ENCODE peak calls at places on chromosomes 13 and 19, in six cellular contexts. C is NCI-H1417; H is NCI-H1105; I is CD4-positive, CD25-positive, alpha-beta regulatory T cell; X is WTC11; U is NCI-H526. N is an unnamed sample.

GRCh38 chr13:41985788-41986508 is 25.0 kb upstream of the VWA8 start:
- DNase-seq in U (no peak), C (no peak), I (no peak), X (no peak), H (no peak), N (no peak)

GRCh38 chr19:15147090-15147489 is 39.9 kb downstream of the SYDE1 start:
- DNase-seq in U (no peak), X (no peak), I (no peak), H (no peak), C (no peak), N (no peak)

GRCh38 chr13:43663474-43664090 is 123.2 kb downstream of the ENOX1 start:
- DNase-seq in X (no peak), I (no peak), C (no peak), H (no peak), U (no peak), N (no peak)

GRCh38 chr19:30664358-30665058 is 292.3 kb downstream of the ZNF536 start:
- DNase-seq in H (peak; percentile 44), I (no peak), X (peak; percentile 35), U (peak; percentile 82), C (no peak), N (no peak)

GRCh38 chr13:49740870-49741269 is 49.6 kb upstream of the EBPL start:
- DNase-seq in I (no peak), C (no peak), H (no peak), U (no peak), X (no peak), N (no peak)

GRCh38 chr13:27638521-27638920 is 16.8 kb downstream of the POLR1D start:
- DNase-seq in X (no peak), I (no peak), H (no peak), C (no peak), U (no peak), N (no peak)

GRCh38 chr19:48393559-48394330 is at the start of gene GRIN2D:
- DNase-seq in H (no peak), C (peak; percentile 62), U (peak; percentile 67), X (peak; percentile 52), I (peak; percentile 22), N (no peak)

GRCh38 chr13:104553156-104553555 is 1486.9 kb upstream of the SLC10A2 start:
- DNase-seq in U (no peak), C (no peak), H (no peak), I (no peak), X (no peak), N (no peak)

GRCh38 chr13:39417131-39417530 is 185.9 kb downstream of the LHFPL6 start:
- DNase-seq in I (no peak), X (peak; percentile 45), U (peak; percentile 15), C (peak; percentile 8), H (no peak), N (no peak)

GRCh38 chr13:113153810-113154748 is 4.4 kb upstream of the PROZ start:
- DNase-seq in U (peak; percentile 85), H (peak; percentile 79), X (peak; percentile 53), I (peak; percentile 73), C (peak; percentile 84), N (peak; percentile 88)

GRCh38 chr13:112928958-112929777 is 39.8 kb upstream of the MCF2L start:
- DNase-seq in I (no peak), X (no peak), H (peak; percentile 64), U (peak; percentile 47), C (peak; percentile 89), N (no peak)

GRCh38 chr19:53012006-53012405 is 1.7 kb upstream of the ERVV-1 start:
- DNase-seq in C (no peak), U (no peak), H (no peak), I (no peak), X (no peak), N (no peak)

GRCh38 chr19:2560369-2560768 is 84.4 kb downstream of the GADD45B start:
- DNase-seq in C (no peak), U (no peak), X (no peak), H (no peak), I (no peak), N (no peak)

GRCh38 chr13:101916108-101916757 is 463.8 kb downstream of the ITGBL1 start:
- DNase-seq in I (no peak), C (peak; percentile 90), H (peak; percentile 15), X (peak; percentile 77), U (peak; percentile 68), N (no peak)

GRCh38 chr13:96994030-96994848 is at the start of gene OXGR1:
- DNase-seq in H (no peak), X (peak; percentile 29), I (no peak), C (peak; percentile 38), U (peak; percentile 76), N (no peak)

GRCh38 chr19:7104783-7105447 is 35.4 kb downstream of the ZNF557 start:
- DNase-seq in H (no peak), I (no peak), X (no peak), C (no peak), U (no peak), N (no peak)